ENCODE peak calls at places on chromosomes 7 and 10, in five cellular contexts. S is psoas muscle; K is left lung; N is right lobe of liver; H is CD4-positive, alpha-beta memory T cell. D is an unnamed sample. For H3K4me1, the result is how much of the 10 kb centered on the place peaks cover.

GRCh38 chr10:119658274-119658673 is 7.1 kb downstream of the BAG3 start:
- DNase-seq in S (peak), K (peak), N (peak), H (no peak), D (peak)

GRCh38 chr10:132183046-132183445 is 3.7 kb upstream of the DPYSL4 start:
- DNase-seq in S (no peak), K (no peak), N (peak), H (no peak), D (no peak)

GRCh38 chr10:98340946-98341345 is 73.0 kb upstream of the LOXL4 start:
- DNase-seq in S (peak), K (no peak), N (no peak), H (no peak), D (no peak)

GRCh38 chr7:1851731-1852531 is 181.9 kb downstream of the ELFN1 start:
- DNase-seq in S (peak), K (peak), N (peak), H (no peak), D (peak)

GRCh38 chr7:80659120-80660055 is 20.9 kb downstream of the CD36 start:
- DNase-seq in S (no peak), K (no peak), N (no peak), H (no peak), D (no peak)

GRCh38 chr7:105198223-105198622 is 184.2 kb downstream of the KMT2E start:
- DNase-seq in S (no peak), K (no peak), N (no peak), H (no peak), D (no peak)

GRCh38 chr7:85065306-85065705 is 121.5 kb downstream of the SEMA3D start:
- DNase-seq in S (no peak), K (no peak), N (no peak), H (no peak), D (no peak)

GRCh38 chr10:75408911-75409885 is 7.6 kb upstream of the ZNF503 start:
- DNase-seq in S (peak), K (peak), N (peak), H (no peak), D (peak)

GRCh38 chr10:6729071-6729773 is 149.1 kb upstream of the PRKCQ start:
- DNase-seq in S (peak), K (no peak), N (no peak), H (no peak), D (no peak)

GRCh38 chr10:88687853-88688467 is 18.1 kb upstream of the LIPK start:
- DNase-seq in S (no peak), K (no peak), N (no peak), H (peak), D (no peak)

GRCh38 chr7:81715984-81716588 is 53.8 kb downstream of the HGF start:
- DNase-seq in S (no peak), K (no peak), N (no peak), H (no peak), D (no peak)

GRCh38 chr10:76178561-76179292 is 747.3 kb downstream of the LRMDA start:
- DNase-seq in S (no peak), K (no peak), N (no peak), H (no peak), D (no peak)

GRCh38 chr7:150950496-150951180 is 27.5 kb downstream of the KCNH2 start:
- DNase-seq in S (no peak), K (peak), N (no peak), H (no peak), D (peak)

GRCh38 chr10:79396587-79396986 is 48.8 kb downstream of the ZCCHC24 start:
- DNase-seq in S (no peak), K (no peak), N (no peak), H (no peak), D (no peak)

GRCh38 chr7:46850563-46851325 is 731.2 kb downstream of the TNS3 start:
- DNase-seq in S (no peak), K (no peak), N (no peak), H (no peak), D (no peak)

GRCh38 chr10:78178940-78179339 is 145.3 kb downstream of the RPS24 start:
- DNase-seq in S (no peak), K (peak), N (peak), H (no peak), D (no peak)

GRCh38 chr7:97285348-97285747 is 167.8 kb downstream of the SDHAF3 start:
- DNase-seq in S (no peak), K (no peak), N (no peak), H (no peak), D (no peak)

GRCh38 chr10:93600861-93601773 is at the start of gene RBP4:
- DNase-seq in S (peak), K (no peak), N (peak), H (no peak), D (peak)

GRCh38 chr10:84783386-84783785 is 455.0 kb downstream of the CCSER2 start:
- DNase-seq in S (no peak), K (no peak), N (no peak), H (no peak), D (no peak)

GRCh38 chr10:60182691-60183090 is 207.0 kb downstream of the ANK3 start:
- DNase-seq in S (no peak), K (no peak), N (no peak), H (no peak), D (no peak)

GRCh38 chr7:42831051-42831952 is 80.6 kb downstream of the C7orf25 start:
- DNase-seq in S (peak), K (peak), N (peak), H (no peak), D (peak)

GRCh38 chr10:8705415-8705814 is 650.9 kb downstream of the GATA3 start:
- DNase-seq in S (no peak), K (no peak), N (no peak), H (no peak), D (no peak)

GRCh38 chr10:84097787-84098353 is 41.4 kb upstream of the GHITM start:
- DNase-seq in S (no peak), K (no peak), N (no peak), H (no peak), D (no peak)

GRCh38 chr10:86020139-86020538 is 346.5 kb downstream of the GRID1 start:
- DNase-seq in S (no peak), K (no peak), N (no peak), H (no peak), D (no peak)

GRCh38 chr10:86022906-86023305 is 343.7 kb downstream of the GRID1 start:
- DNase-seq in S (no peak), K (no peak), N (no peak), H (no peak), D (no peak)

GRCh38 chr10:86018735-86019058 is 347.9 kb downstream of the GRID1 start:
- DNase-seq in S (no peak), K (no peak), N (no peak), H (no peak), D (no peak)

GRCh38 chr10:86017841-86018734 is 348.5 kb downstream of the GRID1 start:
- DNase-seq in S (no peak), K (peak), N (no peak), H (no peak), D (no peak)

GRCh38 chr10:86019141-86019540 is 347.5 kb downstream of the GRID1 start:
- DNase-seq in S (no peak), K (no peak), N (no peak), H (no peak), D (no peak)
- H3K27ac ChIP-seq in S (no peak), K (no peak), N (no peak), H (no peak), D (no peak)

DNA sequence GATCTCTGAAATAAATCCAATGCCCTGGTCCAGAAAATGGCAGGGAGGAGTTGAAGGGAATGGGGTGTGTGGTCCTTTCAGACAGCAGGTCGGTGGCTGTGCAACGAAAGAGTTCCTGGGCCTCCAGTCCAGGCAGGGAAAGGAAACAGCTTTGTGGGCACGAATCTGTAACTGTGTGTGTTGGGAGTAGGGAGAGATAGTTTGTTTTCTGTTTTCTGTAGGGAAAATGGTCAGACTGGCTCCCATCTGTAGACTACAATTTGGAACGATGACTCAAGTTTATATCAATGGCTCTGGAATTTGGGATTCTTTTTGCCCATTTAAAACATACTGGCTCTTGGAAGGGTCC is 2.6 kb upstream of the HOXA9 start:
- DNase-seq in S (no peak), K (no peak), N (no peak), H (no peak), D (peak)
- H3K4me3 ChIP-seq in S (peak), K (no peak), N (no peak), H (no peak), D (no peak)

GRCh38 chr10:113003032-113003431 is 53.0 kb downstream of the TCF7L2 start:
- DNase-seq in S (no peak), K (no peak), N (no peak), H (no peak), D (no peak)
- H3K4me1 ChIP-seq in S (under half), K (under half), N (under half), H (under half), D (under half)

GRCh38 chr7:142799483-142799882 is 28.7 kb downstream of the PRSS2 start:
- DNase-seq in S (no peak), K (no peak), N (no peak), H (no peak), D (no peak)
- H3K27ac ChIP-seq in S (no peak), K (no peak), N (no peak), H (peak), D (no peak)

GRCh38 chr7:17098515-17098914 is 199.9 kb upstream of the AHR start:
- DNase-seq in S (no peak), K (no peak), N (no peak), H (no peak), D (no peak)
- H3K4me3 ChIP-seq in S (no peak), K (no peak), N (peak), H (no peak), D (no peak)

DNA sequence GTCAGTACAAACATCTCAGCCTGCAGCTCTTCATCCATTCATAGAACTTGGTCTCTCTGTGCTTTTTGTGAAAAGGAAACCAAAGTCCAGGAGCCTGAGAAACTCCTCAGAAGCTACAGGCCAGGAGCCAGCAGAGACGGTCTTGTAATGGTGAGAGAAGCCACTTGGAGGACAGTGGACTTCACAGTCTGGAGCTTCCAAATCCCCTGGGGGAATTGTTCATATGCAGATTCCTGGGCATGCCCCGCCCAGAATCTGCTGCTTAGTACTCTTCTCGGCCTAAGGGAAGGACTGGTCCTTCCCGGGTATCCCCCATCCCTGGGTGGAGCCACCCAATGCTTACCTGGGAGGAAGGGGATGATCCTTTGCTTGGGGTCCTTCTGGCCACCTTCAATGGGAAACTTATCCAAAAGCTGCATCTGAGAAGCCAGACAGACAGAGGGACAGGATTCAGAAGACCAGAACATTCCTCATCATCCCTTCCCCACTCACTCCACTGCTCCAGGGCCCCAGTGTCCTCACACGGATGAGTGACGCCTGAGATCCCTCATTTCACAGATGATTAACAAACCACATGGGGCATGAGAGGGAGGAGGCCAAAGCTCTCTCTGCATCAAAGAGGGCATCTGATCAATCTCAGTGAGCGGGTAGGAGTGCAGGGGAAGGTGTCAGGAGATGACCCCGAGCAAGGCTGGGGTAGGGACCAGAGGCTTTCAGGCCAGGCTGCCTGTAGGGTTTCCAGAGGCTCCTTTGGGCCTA is 88.4 kb downstream of the SH3PXD2A start:
- DNase-seq in S (no peak), K (no peak), N (no peak), H (no peak), D (no peak)
- H3K4me1 ChIP-seq in S (under half), K (under half), N (under half), H (half or more), D (under half)

GRCh38 chr10:11746883-11747539 is 4.8 kb downstream of the ECHDC3 start:
- DNase-seq in S (no peak), K (no peak), N (no peak), H (no peak), D (no peak)
- H3K27ac ChIP-seq in S (peak), K (no peak), N (peak), H (no peak), D (no peak)

GRCh38 chr7:129170373-129171021 is 17.9 kb upstream of the SMO start:
- DNase-seq in S (no peak), K (no peak), N (no peak), H (no peak), D (no peak)

GRCh38 chr7:129169171-129169643 is 19.2 kb upstream of the SMO start:
- DNase-seq in S (peak), K (peak), N (peak), H (no peak), D (peak)

GRCh38 chr7:129169705-129170319 is 18.6 kb upstream of the SMO start:
- DNase-seq in S (no peak), K (no peak), N (no peak), H (no peak), D (no peak)

GRCh38 chr7:129166745-129167144 is 21.7 kb upstream of the SMO start:
- DNase-seq in S (no peak), K (no peak), N (no peak), H (no peak), D (no peak)

DNA sequence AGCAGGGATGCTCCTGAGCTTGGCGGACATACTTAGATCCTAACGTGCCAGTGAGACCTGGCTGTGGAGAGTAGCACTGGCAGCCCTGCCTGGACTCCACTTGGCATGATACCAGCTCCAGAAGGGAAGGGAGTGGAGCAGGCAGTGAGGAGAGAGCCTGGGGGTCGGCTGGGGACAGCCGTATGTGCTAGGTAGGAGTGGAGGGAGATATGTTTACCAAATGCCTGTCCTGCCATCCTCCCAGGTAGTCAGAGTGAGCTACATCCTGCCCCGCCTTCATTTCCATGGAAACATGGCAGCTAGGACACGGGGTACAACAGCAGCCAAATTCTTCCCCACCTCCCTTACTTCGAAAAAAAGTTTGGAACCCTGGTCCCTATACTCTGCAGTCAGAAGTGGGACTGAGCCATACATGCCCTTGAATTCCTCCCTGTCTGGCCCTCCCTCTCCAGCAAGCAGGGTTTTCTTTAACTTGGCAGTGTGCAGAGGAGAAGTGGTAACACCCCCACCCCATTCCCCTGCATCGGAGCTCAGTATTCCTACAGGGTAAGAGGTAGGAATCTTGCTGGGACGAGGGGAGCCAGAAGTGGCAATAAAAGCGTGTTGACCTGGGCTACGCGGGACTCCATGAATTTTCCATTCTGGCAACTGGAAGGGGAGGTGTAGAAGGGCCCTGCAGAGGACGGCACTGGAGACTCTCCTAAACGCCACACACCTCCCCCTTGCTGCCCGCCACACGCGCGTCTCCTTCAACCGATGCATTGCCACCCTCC is 20.0 kb upstream of the SMO start:
- DNase-seq in S (no peak), K (no peak), N (no peak), H (no peak), D (no peak)
- H3K4me3 ChIP-seq in S (peak), K (no peak), N (no peak), H (no peak), D (peak)

GRCh38 chr10:125101581-125101980 is 58.8 kb downstream of the CTBP2 start:
- DNase-seq in S (no peak), K (no peak), N (no peak), H (no peak), D (peak)
- H3K4me1 ChIP-seq in S (half or more), K (under half), N (under half), H (under half), D (under half)

D was measured in aorta.